ENCODE peak calls at places on chromosomes 7 and 10, in seven cellular contexts. P, H, U, V, O, T and M are unnamed samples.

GRCh38 chr10:107686095-107686494 is 521.6 kb upstream of the SORCS1 start:
- DNase-seq in V (no peak), T (no peak), H (no peak), U (no peak), P (no peak), O (peak; percentile 1), M (no peak)

GRCh38 chr10:57785546-57785945 is 482.1 kb downstream of the IPMK start:
- DNase-seq in T (no peak), V (no peak), P (no peak), H (peak; percentile 14), O (peak; percentile 82), U (no peak), M (no peak)

GRCh38 chr7:123797673-123798526 is 47.1 kb upstream of the HYAL4 start:
- DNase-seq in U (peak; percentile 79), H (peak; percentile 82), P (peak; percentile 78), V (peak; percentile 31), O (peak; percentile 84), T (peak; percentile 12), M (no peak)

GRCh38 chr7:86932038-86932512 is 127.4 kb downstream of the ELAPOR2 start:
- DNase-seq in O (no peak), V (no peak), T (no peak), U (peak; percentile 15), H (peak; percentile 61), P (peak; percentile 60), M (no peak)

GRCh38 chr10:19638173-19638872 is 177.9 kb upstream of the PLXDC2 start:
- DNase-seq in P (peak; percentile 95), V (no peak), T (no peak), U (peak; percentile 91), H (no peak), O (peak; percentile 90), M (no peak)

GRCh38 chr7:116772423-116772852 is 89.9 kb upstream of the CAPZA2 start:
- DNase-seq in V (no peak), H (no peak), O (peak; percentile 11), U (peak; percentile 86), T (no peak), P (peak; percentile 84), M (no peak)

GRCh38 chr10:42962902-42963231 is 114.0 kb upstream of the RET start:
- DNase-seq in H (no peak), T (no peak), U (no peak), P (no peak), O (no peak), V (no peak), M (no peak)

GRCh38 chr7:4014649-4015048 is 667.4 kb upstream of the FOXK1 start:
- DNase-seq in P (no peak), O (no peak), U (no peak), V (no peak), T (no peak), H (no peak), M (no peak)

GRCh38 chr10:47243791-47244190 is 56.2 kb upstream of the GDF10 start:
- DNase-seq in U (no peak), H (no peak), V (no peak), P (no peak), T (no peak), O (no peak), M (peak; percentile 12)

GRCh38 chr10:31758495-31758894 is 170.1 kb downstream of the ARHGAP12 start:
- DNase-seq in P (no peak), O (peak; percentile 99), U (no peak), V (no peak), T (no peak), H (no peak), M (no peak)

GRCh38 chr7:79593819-79594218 is 140.4 kb upstream of the MAGI2 start:
- DNase-seq in O (no peak), H (no peak), P (no peak), T (no peak), U (no peak), V (no peak), M (no peak)

GRCh38 chr10:35822316-35822715 is 180.2 kb upstream of the FZD8 start:
- DNase-seq in H (peak; percentile 97), V (peak; percentile 31), U (peak; percentile 76), T (no peak), O (no peak), P (peak; percentile 54), M (peak; percentile 84)

GRCh38 chr10:125029584-125030242 is 87.8 kb downstream of the ZRANB1 start:
- DNase-seq in O (no peak), H (no peak), V (no peak), U (peak; percentile 89), P (peak; percentile 84), T (no peak), M (no peak)

GRCh38 chr10:58641095-58641531 is 128.4 kb downstream of the BICC1 start:
- DNase-seq in T (no peak), H (no peak), P (peak; percentile 92), U (peak; percentile 86), O (peak; percentile 82), V (no peak), M (no peak)

GRCh38 chr7:47351233-47352154 is 230.4 kb downstream of the TNS3 start:
- DNase-seq in P (no peak), U (no peak), T (no peak), H (peak; percentile 27), V (no peak), O (no peak), M (no peak)

GRCh38 chr7:138875794-138876193 is 77.8 kb upstream of the ATP6V0A4 start:
- DNase-seq in U (peak; percentile 88), P (peak; percentile 96), O (peak; percentile 93), H (no peak), T (no peak), V (no peak), M (no peak)
- H3K4ac ChIP-seq in U (no peak overlapping the region), P (peak overlapping the region; percentile 67), O (no peak overlapping the region), H (no peak overlapping the region), T (no peak overlapping the region), V (no peak overlapping the region), M (no peak overlapping the region)

DNA sequence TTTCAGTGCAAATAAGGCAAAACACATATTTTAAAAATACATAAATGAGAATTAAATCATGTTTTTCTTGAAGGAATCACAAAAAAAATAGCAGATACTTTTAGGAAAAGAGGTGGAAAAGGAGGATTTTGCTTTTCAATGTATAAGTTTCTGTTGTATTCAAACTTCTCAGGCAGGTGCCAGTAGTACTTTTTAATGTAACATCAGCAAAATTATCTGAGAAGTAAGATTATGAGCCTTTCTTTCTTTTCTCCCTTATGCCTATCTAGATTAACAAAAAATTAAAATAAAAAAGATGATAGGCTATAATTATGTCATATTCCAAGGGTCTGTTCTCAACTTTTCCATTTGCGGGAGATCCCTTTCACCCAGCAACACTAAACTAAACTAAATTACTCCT is 2.6 kb downstream of the DRGX start:
- DNase-seq in P (no peak), T (no peak), V (no peak), O (no peak), U (no peak), H (no peak), M (no peak)
- H3K4ac ChIP-seq in P (no peak overlapping the region), T (no peak overlapping the region), V (no peak overlapping the region), O (no peak overlapping the region), U (no peak overlapping the region), H (no peak overlapping the region), M (no peak overlapping the region)

DNA sequence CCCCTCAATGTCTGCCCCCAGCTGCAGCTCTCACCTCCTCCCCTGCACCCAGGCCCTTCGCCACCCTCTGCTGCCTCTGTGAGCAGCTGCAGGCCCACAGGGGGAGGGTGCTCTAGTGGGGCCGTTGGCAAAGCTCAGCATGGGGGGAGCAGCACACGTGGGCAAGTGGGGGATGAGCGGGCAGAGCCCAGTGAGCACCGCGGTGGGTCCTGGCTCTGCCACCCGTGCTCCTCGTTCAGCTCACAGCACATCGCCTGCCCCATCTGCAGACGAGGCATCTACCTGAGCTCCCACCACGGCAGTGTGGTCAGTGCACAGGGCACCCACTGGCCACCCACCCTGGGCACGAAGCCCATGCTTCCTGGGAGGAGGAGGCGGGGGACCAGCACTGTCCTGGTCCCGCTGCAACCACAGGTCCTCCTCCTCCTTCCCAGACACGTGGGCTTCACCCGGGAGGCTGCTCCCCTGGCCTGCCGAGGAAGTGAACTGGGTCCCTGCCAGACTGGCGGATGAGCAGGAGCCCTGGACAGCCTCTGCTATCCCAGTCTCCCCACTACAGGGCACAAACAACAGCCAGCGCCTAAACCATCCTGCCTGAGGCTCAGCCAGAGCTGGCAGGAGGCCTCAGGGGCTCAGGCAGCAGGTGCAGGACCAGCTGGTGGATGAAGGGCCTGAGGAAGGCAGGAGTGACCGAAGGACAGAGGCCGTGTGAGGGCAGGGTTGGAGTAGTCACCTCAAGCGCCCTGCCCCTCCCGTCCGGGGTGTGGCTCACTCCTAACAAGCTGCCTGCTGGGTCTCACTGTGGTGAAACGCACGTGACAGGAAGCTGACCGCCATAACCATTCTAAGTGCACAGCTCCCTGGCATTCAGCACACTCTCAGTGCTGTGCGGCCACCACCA is 280.8 kb downstream of the ELFN1 start:
- DNase-seq in U (no peak), O (no peak), T (no peak), P (peak; percentile 3), V (no peak), H (no peak), M (no peak)
- H3K4ac ChIP-seq in U (no peak overlapping the region), O (no peak overlapping the region), T (no peak overlapping the region), P (no peak overlapping the region), V (no peak overlapping the region), H (no peak overlapping the region), M (no peak overlapping the region)

GRCh38 chr7:22949944-22950343 is 64.0 kb downstream of the HYCC1 start:
- DNase-seq in T (no peak), H (peak; percentile 62), O (no peak), U (peak; percentile 38), V (no peak), P (no peak), M (no peak)
- H3K4ac ChIP-seq in T (no peak overlapping the region), H (no peak overlapping the region), O (no peak overlapping the region), U (no peak overlapping the region), V (no peak overlapping the region), P (no peak overlapping the region), M (no peak overlapping the region)

GRCh38 chr10:95864906-95865813 is 42.6 kb upstream of the CC2D2B start:
- DNase-seq in U (peak; percentile 96), V (no peak), P (peak; percentile 86), H (peak; percentile 85), O (peak; percentile 70), T (peak; percentile 38), M (peak; percentile 58)

GRCh38 chr10:95865814-95866447 is 41.8 kb upstream of the CC2D2B start:
- DNase-seq in P (no peak), T (no peak), V (no peak), O (peak; percentile 60), U (no peak), H (no peak), M (no peak)

GRCh38 chr10:95866448-95866842 is 41.3 kb upstream of the CC2D2B start:
- DNase-seq in T (no peak), H (no peak), O (peak; percentile 7), P (no peak), U (no peak), V (no peak), M (no peak)

GRCh38 chr10:95861401-95861800 is 46.4 kb upstream of the CC2D2B start:
- DNase-seq in V (no peak), P (no peak), U (no peak), O (peak; percentile 66), T (no peak), H (no peak), M (no peak)

GRCh38 chr10:95860486-95861040 is 47.2 kb upstream of the CC2D2B start:
- DNase-seq in P (peak; percentile 20), H (peak; percentile 43), U (no peak), V (no peak), T (no peak), O (no peak), M (no peak)
- H3K4ac ChIP-seq in P (no peak overlapping the region), H (no peak overlapping the region), U (no peak overlapping the region), V (no peak overlapping the region), T (no peak overlapping the region), O (no peak overlapping the region), M (no peak overlapping the region)

GRCh38 chr10:549391-549790 is 140.1 kb downstream of the DIP2C start:
- DNase-seq in P (no peak), H (no peak), O (no peak), V (no peak), U (no peak), T (no peak), M (no peak)
- H3K4ac ChIP-seq in P (no peak overlapping the region), H (no peak overlapping the region), O (no peak overlapping the region), V (no peak overlapping the region), U (no peak overlapping the region), T (no peak overlapping the region), M (no peak overlapping the region)

GRCh38 chr10:63496561-63496960 is 24.6 kb upstream of the REEP3 start:
- DNase-seq in U (no peak), V (no peak), O (no peak), P (no peak), H (no peak), T (no peak), M (no peak)
- H3K4ac ChIP-seq in U (no peak overlapping the region), V (no peak overlapping the region), O (no peak overlapping the region), P (no peak overlapping the region), H (no peak overlapping the region), T (no peak overlapping the region), M (no peak overlapping the region)